ENCODE peak calls at places on chromosomes 16 and 17, in ten cellular contexts. H is cardiac muscle cell; T is upper lobe of right lung; Y is AG04449; I is DND-41; N is MM.1S; Q is breast epithelium; A is left ventricle myocardium inferior; B is CD8-positive, alpha-beta T cell; S is D721Med. M is an unnamed sample.

GRCh38 chr16:83717308-83717707 is 90.5 kb upstream of the HSBP1 start:
- DNase-seq in H (no peak), T (no peak), Y (no peak), I (no peak), N (no peak), Q (no peak), A (no peak), B (no peak), S (no peak), M (no peak)

GRCh38 chr16:76942089-76942488 is 248.9 kb upstream of the MON1B start:
- DNase-seq in H (no peak), T (no peak), Y (no peak), I (no peak), N (no peak), Q (no peak), A (no peak), B (no peak), S (no peak), M (no peak)

GRCh38 chr17:60747069-60747808 is 69.6 kb downstream of the BCAS3 start:
- DNase-seq in H (no peak), T (no peak), Y (no peak), I (no peak), N (no peak), Q (no peak), A (no peak), B (no peak), S (no peak), M (no peak)

GRCh38 chr16:69495821-69496220 is 69.9 kb upstream of the NFAT5 start:
- DNase-seq in H (no peak), T (no peak), Y (no peak), I (no peak), N (no peak), Q (no peak), A (peak; percentile 51), B (no peak), S (no peak), M (no peak)

GRCh38 chr16:694187-694862 is 4.1 kb upstream of the WDR24 start:
- DNase-seq in H (peak; percentile 29), T (no peak), Y (no peak), I (no peak), N (no peak), Q (no peak), A (no peak), B (no peak), S (no peak), M (no peak)

GRCh38 chr17:33240397-33240796 is 52.7 kb downstream of the ASIC2 start:
- DNase-seq in H (no peak), T (no peak), Y (no peak), I (no peak), N (no peak), Q (no peak), A (no peak), B (no peak), S (no peak), M (no peak)

GRCh38 chr16:57257455-57258070 is 12.5 kb downstream of the ARL2BP start:
- DNase-seq in H (no peak), T (peak; percentile 43), Y (no peak), I (no peak), N (no peak), Q (no peak), A (no peak), B (no peak), S (no peak), M (no peak)

GRCh38 chr17:48180842-48181241 is 73.3 kb downstream of the SNX11 start:
- DNase-seq in H (no peak), T (no peak), Y (no peak), I (no peak), N (no peak), Q (no peak), A (no peak), B (no peak), S (no peak), M (no peak)

GRCh38 chr17:49090885-49091594 is 41.5 kb upstream of the B4GALNT2 start:
- DNase-seq in H (peak; percentile 32), T (no peak), Y (no peak), I (no peak), N (no peak), Q (no peak), A (no peak), B (no peak), S (no peak), M (no peak)

GRCh38 chr17:9283909-9284308 is 262.6 kb downstream of the NTN1 start:
- DNase-seq in H (no peak), T (no peak), Y (no peak), I (no peak), N (no peak), Q (no peak), A (no peak), B (no peak), S (no peak), M (no peak)

GRCh38 chr17:33534063-33534462 is 241.0 kb upstream of the ASIC2 start:
- DNase-seq in H (no peak), T (no peak), Y (no peak), I (no peak), N (no peak), Q (no peak), A (no peak), B (no peak), S (no peak), M (no peak)

GRCh38 chr17:8939496-8940334 is 25.8 kb downstream of the PIK3R5 start:
- DNase-seq in H (no peak), T (no peak), Y (no peak), I (peak; percentile 67), N (peak; percentile 64), Q (no peak), A (no peak), B (peak; percentile 43), S (no peak), M (no peak)

GRCh38 chr17:61551255-61551742 is 39.7 kb downstream of the NACA2 start:
- DNase-seq in H (peak; percentile 42), T (no peak), Y (peak; percentile 3), I (no peak), N (peak; percentile 30), Q (no peak), A (no peak), B (no peak), S (no peak), M (no peak)

GRCh38 chr16:87636050-87636684 is 33.9 kb downstream of the JPH3 start:
- DNase-seq in H (peak; percentile 77), T (peak; percentile 93), Y (peak; percentile 7), I (peak; percentile 68), N (peak; percentile 49), Q (peak; percentile 82), A (peak; percentile 84), B (peak; percentile 84), S (peak; percentile 34), M (peak; percentile 66)
- TF ChIP-seq CTCF in H (peak; percentile 79), T (peak; percentile 72), Y (peak; percentile 85), I (peak; percentile 67), N (peak; percentile 39), Q (peak; percentile 51), A (peak; percentile 79), B (peak; percentile 65), S (peak; percentile 61), M (peak; percentile 66)

DNA sequence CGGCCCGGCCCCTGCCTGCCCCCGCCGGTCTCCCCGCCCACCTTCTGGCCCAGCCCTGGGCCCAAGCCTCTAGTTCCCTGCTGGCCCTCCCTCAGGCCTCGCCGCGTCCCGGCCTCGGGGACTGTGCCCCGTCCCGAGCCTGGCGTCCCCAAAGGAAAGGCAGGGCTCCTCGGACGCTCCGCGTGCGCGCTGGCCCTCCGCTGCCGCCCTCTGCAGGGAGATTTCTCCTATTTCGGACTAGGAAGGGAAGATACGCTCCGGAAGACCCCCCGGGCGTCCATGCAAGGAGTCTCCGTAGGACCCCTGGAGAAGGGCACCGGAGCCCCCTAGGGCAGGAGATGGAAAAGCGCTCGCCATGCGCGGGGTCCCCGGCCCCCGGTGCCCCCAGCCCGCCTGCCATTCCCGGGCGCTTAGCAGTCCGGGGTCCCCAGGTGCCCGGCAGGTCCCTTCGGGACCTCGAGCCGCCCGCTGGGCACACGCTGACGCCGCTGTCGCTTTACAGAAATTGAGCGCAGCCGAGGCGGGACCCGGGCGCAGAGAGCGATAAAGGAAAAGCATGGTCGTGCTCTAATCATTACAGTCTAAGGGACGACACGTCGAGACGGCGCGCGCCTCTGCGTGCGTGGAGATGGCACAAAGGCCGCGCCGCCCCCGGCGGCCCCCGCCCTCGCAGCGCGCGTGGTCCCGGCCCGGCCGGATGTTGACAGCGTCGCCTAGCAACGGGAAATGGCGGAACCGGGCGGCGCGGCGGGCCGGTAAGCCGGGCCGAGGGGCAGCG is at the start of gene CCDC40:
- DNase-seq in H (peak; percentile 89), T (peak; percentile 94), Y (no peak), I (peak; percentile 76), N (peak; percentile 11), Q (peak; percentile 83), A (peak; percentile 87), B (peak; percentile 85), S (peak; percentile 67), M (peak; percentile 72)
- TF ChIP-seq CTCF in H (peak; percentile 1), T (peak; percentile 6), Y (peak; percentile 2), I (peak; percentile 35), N (no peak), Q (no peak), A (no peak), B (peak; percentile 25), S (no peak), M (peak; percentile 20)

DNA sequence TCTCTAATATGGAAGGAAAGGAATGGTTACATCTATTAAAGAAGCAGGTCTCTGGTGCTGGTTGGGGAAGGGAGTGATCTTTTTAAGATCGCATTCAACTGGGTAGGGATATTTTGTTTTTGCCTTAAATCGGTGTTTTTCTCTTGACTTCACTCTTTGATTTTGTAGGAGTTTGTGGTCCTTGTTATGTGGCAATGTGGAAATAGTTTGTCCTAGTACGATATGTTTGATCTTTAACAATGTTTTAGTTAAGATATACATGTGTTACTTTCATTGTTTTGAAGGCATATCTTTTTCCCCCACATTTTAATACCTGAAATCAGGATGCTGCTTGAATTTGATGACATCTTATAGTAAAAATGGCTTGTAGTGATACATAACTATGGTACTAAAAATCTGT is 8.7 kb downstream of the GGNBP2 start:
- DNase-seq in H (no peak), T (no peak), Y (no peak), I (no peak), N (no peak), Q (no peak), A (no peak), B (no peak), S (no peak), M (no peak)
- TF ChIP-seq CTCF in H (no peak), T (no peak), Y (no peak), I (no peak), N (no peak), Q (no peak), A (no peak), B (no peak), S (no peak), M (no peak)

DNA sequence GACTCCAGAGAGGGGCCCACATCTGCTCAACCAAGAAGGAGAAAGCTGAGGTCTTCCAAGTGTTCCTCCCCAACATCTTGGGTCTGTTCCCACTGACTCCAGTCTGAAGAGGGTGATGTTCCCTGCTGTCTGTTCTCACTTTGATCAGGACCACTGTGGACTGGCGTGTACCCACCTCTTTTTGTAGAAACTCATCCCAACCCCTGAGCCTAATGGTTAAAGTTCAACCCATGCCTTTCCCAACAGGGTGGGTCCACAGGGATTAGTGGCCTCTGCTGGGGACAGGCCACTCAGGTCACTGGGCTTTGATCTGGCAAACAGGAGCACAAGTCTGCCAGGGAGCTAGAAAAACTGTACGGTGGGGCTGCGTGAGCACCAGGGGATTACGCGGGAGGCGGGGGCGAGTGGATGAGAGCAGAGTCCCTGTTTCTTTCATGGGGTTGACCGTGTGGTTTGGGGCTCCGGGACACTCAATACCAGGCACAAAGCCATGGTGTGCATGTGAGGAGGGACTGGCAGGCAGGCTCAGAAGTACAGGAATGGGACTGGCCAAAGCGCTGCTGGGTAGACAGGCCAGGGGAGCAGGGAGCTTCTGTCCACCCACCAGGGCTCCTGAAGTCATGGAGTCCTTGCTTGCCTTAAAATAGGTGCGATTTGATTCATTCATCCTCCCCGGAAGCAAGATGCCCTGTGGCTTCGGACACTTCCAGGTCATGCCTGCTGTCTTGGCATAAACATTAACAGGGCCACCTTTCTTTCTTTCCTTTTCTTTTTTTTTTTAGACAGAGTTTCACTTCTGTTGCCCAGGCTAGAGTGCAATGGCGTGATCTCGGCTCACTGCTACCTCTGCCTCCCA is at the start of gene CA5A:
- DNase-seq in H (no peak), T (no peak), Y (no peak), I (no peak), N (no peak), Q (no peak), A (no peak), B (no peak), S (no peak), M (no peak)
- TF ChIP-seq CTCF in H (no peak), T (no peak), Y (no peak), I (no peak), N (no peak), Q (no peak), A (no peak), B (no peak), S (no peak), M (no peak)

M was measured in progenitor cell of endocrine pancreas.